ENCODE peak calls at places on chromosomes 1 and 21, in six cellular contexts. A is neuronal stem cell, S is fibroblast of lung, V is Panc1, L is heart right ventricle, E is endodermal cell. X is an unnamed sample. For H3K36me3, H3K4me1 and H3K27me3, the result is how much of the 10 kb centered on the place peaks cover.

GRCh38 chr1:224432672-224433040 is 1.9 kb downstream of the WDR26 start:
- DNase-seq in A (no peak), S (peak), V (no peak), L (no peak), E (no peak), X (peak)

GRCh38 chr1:112172294-112172882 is 182.9 kb upstream of the KCND3 start:
- DNase-seq in A (peak), S (peak), V (no peak), L (no peak), E (peak), X (peak)

GRCh38 chr1:169348356-169349036 is 19.1 kb downstream of the NME7 start:
- DNase-seq in A (peak), S (peak), V (no peak), L (no peak), E (no peak), X (no peak)

GRCh38 chr1:175823401-175823800 is 80.0 kb upstream of the TNR start:
- DNase-seq in A (no peak), S (no peak), V (no peak), L (no peak), E (no peak), X (no peak)

GRCh38 chr1:64508521-64509096 is 38.7 kb downstream of the CACHD1 start:
- DNase-seq in A (no peak), S (no peak), V (no peak), L (no peak), E (no peak), X (no peak)

GRCh38 chr1:60535713-60536112 is 462.1 kb upstream of the C1orf87 start:
- DNase-seq in A (no peak), S (no peak), V (no peak), L (no peak), E (no peak), X (no peak)

GRCh38 chr1:37931493-37932158 is 15.2 kb downstream of the INPP5B start:
- DNase-seq in A (peak), S (peak), V (peak), L (peak), E (peak), X (peak)

GRCh38 chr1:64515427-64515826 is 45.5 kb downstream of the CACHD1 start:
- DNase-seq in A (no peak), S (peak), V (no peak), L (peak), E (no peak), X (no peak)

GRCh38 chr1:198936371-198937083 is 297.7 kb downstream of the PTPRC start:
- DNase-seq in A (no peak), S (peak), V (no peak), L (no peak), E (no peak), X (peak)

DNA sequence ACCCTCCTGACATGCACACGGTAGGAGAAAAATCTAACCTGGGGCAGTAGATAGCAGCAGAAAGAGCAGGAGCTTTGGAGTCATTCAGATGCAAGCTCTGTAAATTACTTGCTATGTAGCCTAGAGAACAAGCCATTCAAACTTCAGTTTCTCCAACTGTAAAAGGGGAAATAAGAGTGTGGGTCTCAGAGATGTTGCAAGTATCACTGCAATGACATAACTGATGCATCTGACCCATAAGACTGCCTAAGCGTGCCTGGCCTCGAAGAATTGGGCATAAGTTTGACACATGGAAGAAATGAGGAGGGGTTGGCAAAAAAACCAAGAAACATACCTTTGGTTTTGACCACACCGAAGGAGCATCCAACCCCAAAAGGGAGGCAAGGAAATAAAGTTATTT is 5.2 kb downstream of the AK2 start:
- DNase-seq in A (no peak), S (no peak), V (no peak), L (no peak), E (no peak), X (no peak)
- H3K36me3 ChIP-seq in A (under half), S (under half), V (under half), L (under half), E (under half), X (under half)

DNA sequence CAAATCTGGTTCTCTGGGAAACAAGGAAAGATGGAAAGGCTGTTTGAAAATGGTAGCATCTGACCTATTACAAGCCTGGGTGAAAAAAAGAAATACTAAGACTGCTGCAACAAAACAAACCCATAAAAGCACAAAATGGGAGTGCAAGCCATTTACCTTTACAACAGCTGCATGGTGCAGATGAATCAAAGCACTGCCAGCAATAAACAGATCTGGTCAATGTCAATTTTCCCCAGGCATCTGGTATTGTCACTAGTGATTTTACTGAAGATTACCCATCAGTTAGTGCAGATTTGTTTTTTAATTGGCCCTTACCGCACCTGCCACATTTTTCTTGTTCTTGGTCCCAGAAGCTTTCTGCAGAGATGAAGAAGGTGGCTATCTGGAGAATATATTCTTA is 1341.7 kb downstream of the PLA2G4A start:
- DNase-seq in A (no peak), S (no peak), V (no peak), L (no peak), E (no peak), X (no peak)
- H3K4me1 ChIP-seq in A (under half), S (under half), V (under half), L (under half), E (under half), X (under half)

GRCh38 chr21:38796426-38796825 is 9.3 kb upstream of the ETS2 start:
- DNase-seq in A (no peak), S (peak), V (no peak), L (no peak), E (no peak), X (no peak)
- H3K27me3 ChIP-seq in A (under half), S (under half), V (under half), L (under half), E (under half), X (under half)

GRCh38 chr21:42537106-42537742 is 23.6 kb downstream of the SLC37A1 start:
- DNase-seq in A (no peak), S (no peak), V (no peak), L (no peak), E (no peak), X (no peak)
- H3K36me3 ChIP-seq in A (under half), S (under half), V (under half), L (half or more), E (under half), X (under half)